ENCODE peak calls at places on chromosomes 2 and 18, in five cellular contexts. I is HFFc6; O is AG04449; Q is CD4-positive, alpha-beta T cell; L is retina. B is an unnamed sample.

GRCh38 chr2:150296795-150297546 is 190.5 kb downstream of the RND3 start:
- DNase-seq in Q (no peak), O (no peak), I (peak; percentile 35), L (no peak), B (no peak)

GRCh38 chr2:109406301-109406700 is 207.5 kb downstream of the SEPTIN10 start:
- DNase-seq in O (no peak), L (no peak), Q (no peak), I (no peak), B (no peak)

GRCh38 chr18:61575419-61575818 is 242.2 kb downstream of the CDH20 start:
- DNase-seq in L (no peak), Q (no peak), I (no peak), O (no peak), B (no peak)

GRCh38 chr2:228065686-228066085 is 115.8 kb downstream of the SPHKAP start:
- DNase-seq in O (no peak), Q (no peak), L (no peak), I (peak; percentile 72), B (no peak)

GRCh38 chr2:8923173-8923572 is 80.3 kb downstream of the MBOAT2 start:
- DNase-seq in O (no peak), I (no peak), Q (no peak), L (no peak), B (no peak)

GRCh38 chr2:160044728-160045127 is 17.7 kb downstream of the PLA2R1 start:
- DNase-seq in O (no peak), Q (no peak), I (no peak), L (no peak), B (no peak)

GRCh38 chr2:232230557-232230956 is 148.0 kb upstream of the ALPP start:
- DNase-seq in I (peak; percentile 10), L (no peak), O (no peak), Q (no peak), B (peak; percentile 33)

GRCh38 chr2:23592061-23592685 is 207.2 kb downstream of the KLHL29 start:
- DNase-seq in Q (no peak), I (no peak), L (no peak), O (no peak), B (no peak)

GRCh38 chr2:105315314-105315713 is 14.2 kb downstream of the TGFBRAP1 start:
- DNase-seq in I (no peak), O (no peak), L (no peak), Q (no peak), B (no peak)

GRCh38 chr2:11907178-11907577 is 160.7 kb downstream of the LPIN1 start:
- DNase-seq in L (no peak), I (no peak), Q (no peak), O (no peak), B (no peak)

GRCh38 chr2:98899041-98899702 is 36.9 kb downstream of the CRACDL start:
- DNase-seq in Q (no peak), I (no peak), L (no peak), O (no peak), B (no peak)

GRCh38 chr2:96872591-96873349 is 2.9 kb upstream of the SEMA4C start:
- DNase-seq in Q (no peak), O (no peak), I (no peak), L (no peak), B (peak; percentile 41)

GRCh38 chr18:76874643-76875389 is 52.5 kb downstream of the ZNF236 start:
- DNase-seq in I (no peak), O (no peak), L (peak; percentile 11), Q (peak; percentile 23), B (peak; percentile 8)

GRCh38 chr2:226772389-226773179 is 27.0 kb downstream of the IRS1 start:
- DNase-seq in O (no peak), Q (no peak), L (no peak), I (no peak), B (peak; percentile 44)

B was measured in left kidney.